ENCODE peak calls at places on chromosomes 13 and 19, in five cellular contexts. One of them, this sample, is unnamed.

GRCh38 chr19:3075605-3076431 is 13.5 kb upstream of the TLE5 start:
- DNase-seq in ELF-1: peak; percentile 78
- DNase-seq in activated T-cell treated with anti-CD3 and anti-CD28 coated beads, Interleukin-2, amount 50 U/mL, for 24 hours: peak; percentile 92
- DNase-seq in SK-N-SH: peak; percentile 89
- DNase-seq in hepatic stellate cell: peak; percentile 57
- DNase-seq in this sample: no peak

GRCh38 chr13:28719656-28720055 is 886 bp upstream of the SLC46A3 start:
- DNase-seq in ELF-1: no peak
- DNase-seq in activated T-cell treated with anti-CD3 and anti-CD28 coated beads, Interleukin-2, amount 50 U/mL, for 24 hours: no peak
- DNase-seq in SK-N-SH: no peak
- DNase-seq in hepatic stellate cell: peak; percentile 65
- DNase-seq in this sample: peak; percentile 75

GRCh38 chr19:29480507-29480906 is 45.3 kb upstream of the VSTM2B start:
- DNase-seq in ELF-1: no peak
- DNase-seq in activated T-cell treated with anti-CD3 and anti-CD28 coated beads, Interleukin-2, amount 50 U/mL, for 24 hours: no peak
- DNase-seq in SK-N-SH: no peak
- DNase-seq in hepatic stellate cell: no peak
- DNase-seq in this sample: no peak

GRCh38 chr19:30315159-30315558 is 57.0 kb upstream of the ZNF536 start:
- DNase-seq in ELF-1: no peak
- DNase-seq in activated T-cell treated with anti-CD3 and anti-CD28 coated beads, Interleukin-2, amount 50 U/mL, for 24 hours: no peak
- DNase-seq in SK-N-SH: no peak
- DNase-seq in hepatic stellate cell: no peak
- DNase-seq in this sample: no peak

GRCh38 chr13:23922005-23922932 is 25.0 kb upstream of the C1QTNF9B start:
- DNase-seq in ELF-1: peak; percentile 7
- DNase-seq in activated T-cell treated with anti-CD3 and anti-CD28 coated beads, Interleukin-2, amount 50 U/mL, for 24 hours: no peak
- DNase-seq in SK-N-SH: no peak
- DNase-seq in hepatic stellate cell: no peak
- DNase-seq in this sample: peak; percentile 25

GRCh38 chr13:30577381-30577780 is 40.3 kb upstream of the USPL1 start:
- DNase-seq in ELF-1: no peak
- DNase-seq in activated T-cell treated with anti-CD3 and anti-CD28 coated beads, Interleukin-2, amount 50 U/mL, for 24 hours: peak; percentile 39
- DNase-seq in SK-N-SH: no peak
- DNase-seq in hepatic stellate cell: peak; percentile 63
- DNase-seq in this sample: peak; percentile 96

GRCh38 chr13:106561551-106562170 is 6.3 kb downstream of the ARGLU1 start:
- DNase-seq in ELF-1: peak; percentile 12
- DNase-seq in activated T-cell treated with anti-CD3 and anti-CD28 coated beads, Interleukin-2, amount 50 U/mL, for 24 hours: peak; percentile 46
- DNase-seq in SK-N-SH: no peak
- DNase-seq in hepatic stellate cell: no peak
- DNase-seq in this sample: no peak

GRCh38 chr19:11434703-11435056 is 241 bp downstream of the ODAD3 start:
- DNase-seq in ELF-1: no peak
- DNase-seq in activated T-cell treated with anti-CD3 and anti-CD28 coated beads, Interleukin-2, amount 50 U/mL, for 24 hours: no peak
- DNase-seq in SK-N-SH: no peak
- DNase-seq in hepatic stellate cell: no peak
- DNase-seq in this sample: no peak

GRCh38 chr13:112983428-112984196 is 14.6 kb downstream of the MCF2L start:
- DNase-seq in ELF-1: peak; percentile 43
- DNase-seq in activated T-cell treated with anti-CD3 and anti-CD28 coated beads, Interleukin-2, amount 50 U/mL, for 24 hours: no peak
- DNase-seq in SK-N-SH: peak; percentile 90
- DNase-seq in hepatic stellate cell: no peak
- DNase-seq in this sample: no peak

GRCh38 chr19:3034845-3035541 is 5.9 kb upstream of the TLE2 start:
- DNase-seq in ELF-1: peak; percentile 66
- DNase-seq in activated T-cell treated with anti-CD3 and anti-CD28 coated beads, Interleukin-2, amount 50 U/mL, for 24 hours: peak; percentile 69
- DNase-seq in SK-N-SH: no peak
- DNase-seq in hepatic stellate cell: peak; percentile 50
- DNase-seq in this sample: peak; percentile 24

GRCh38 chr13:39149896-39150295 is 111.6 kb downstream of the NHLRC3 start:
- DNase-seq in ELF-1: no peak
- DNase-seq in activated T-cell treated with anti-CD3 and anti-CD28 coated beads, Interleukin-2, amount 50 U/mL, for 24 hours: no peak
- DNase-seq in SK-N-SH: no peak
- DNase-seq in hepatic stellate cell: no peak
- DNase-seq in this sample: no peak

GRCh38 chr13:50626031-50626643 is 217.4 kb downstream of the DLEU7 start:
- DNase-seq in ELF-1: no peak
- DNase-seq in activated T-cell treated with anti-CD3 and anti-CD28 coated beads, Interleukin-2, amount 50 U/mL, for 24 hours: no peak
- DNase-seq in SK-N-SH: no peak
- DNase-seq in hepatic stellate cell: peak; percentile 26
- DNase-seq in this sample: peak; percentile 88

GRCh38 chr13:39462456-39462855 is 140.5 kb downstream of the LHFPL6 start:
- DNase-seq in ELF-1: peak; percentile 11
- DNase-seq in activated T-cell treated with anti-CD3 and anti-CD28 coated beads, Interleukin-2, amount 50 U/mL, for 24 hours: no peak
- DNase-seq in SK-N-SH: no peak
- DNase-seq in hepatic stellate cell: no peak
- DNase-seq in this sample: no peak

GRCh38 chr13:33050161-33050560 is 33.9 kb downstream of the KL start:
- DNase-seq in ELF-1: no peak
- DNase-seq in activated T-cell treated with anti-CD3 and anti-CD28 coated beads, Interleukin-2, amount 50 U/mL, for 24 hours: no peak
- DNase-seq in SK-N-SH: no peak
- DNase-seq in hepatic stellate cell: no peak
- DNase-seq in this sample: no peak

GRCh38 chr19:6516018-6516658 is 14.0 kb upstream of the TUBB4A start:
- DNase-seq in ELF-1: peak; percentile 98
- DNase-seq in activated T-cell treated with anti-CD3 and anti-CD28 coated beads, Interleukin-2, amount 50 U/mL, for 24 hours: peak; percentile 81
- DNase-seq in SK-N-SH: peak; percentile 90
- DNase-seq in hepatic stellate cell: peak; percentile 86
- DNase-seq in this sample: peak; percentile 83

GRCh38 chr19:17557461-17557860 is 2.0 kb downstream of the COLGALT1 start:
- DNase-seq in ELF-1: no peak
- DNase-seq in activated T-cell treated with anti-CD3 and anti-CD28 coated beads, Interleukin-2, amount 50 U/mL, for 24 hours: no peak
- DNase-seq in SK-N-SH: no peak
- DNase-seq in hepatic stellate cell: no peak
- DNase-seq in this sample: no peak

This sample was measured in HT1080.